ENCODE peak calls at places on chromosomes 16 and 17, in nine cellular contexts. J is tibial artery; K is upper lobe of right lung; L is GM23248; D is CD4-positive, CD25-positive, alpha-beta regulatory T cell; Z is gastrocnemius medialis; G is H7; U is fibroblast of the aortic adventitia; M is mesendoderm. H is an unnamed sample.

GRCh38 chr17:63826468-63827001 is 696 bp upstream of the PSMC5 start:
- DNase-seq in J (no peak), K (no peak), L (peak), D (no peak), Z (no peak), G (peak), U (no peak), M (peak), H (peak)

GRCh38 chr16:4987580-4988374 is 29.6 kb downstream of the SEC14L5 start:
- DNase-seq in J (no peak), K (peak), L (no peak), D (no peak), Z (no peak), G (peak), U (no peak), M (peak), H (no peak)

GRCh38 chr16:54289242-54290051 is 2.9 kb upstream of the IRX3 start:
- DNase-seq in J (no peak), K (no peak), L (no peak), D (no peak), Z (no peak), G (peak), U (no peak), M (peak), H (no peak)

GRCh38 chr17:27323538-27324212 is 29.8 kb downstream of the WSB1 start:
- DNase-seq in J (peak), K (peak), L (peak), D (no peak), Z (peak), G (peak), U (peak), M (peak), H (peak)

GRCh38 chr17:38584350-38584925 is 21.3 kb downstream of the SRCIN1 start:
- DNase-seq in J (peak), K (peak), L (peak), D (peak), Z (peak), G (peak), U (peak), M (peak), H (peak)

GRCh38 chr16:85055503-85056210 is 28.1 kb downstream of the KIAA0513 start:
- DNase-seq in J (peak), K (peak), L (peak), D (peak), Z (peak), G (no peak), U (peak), M (peak), H (peak)

GRCh38 chr17:3582921-3583320 is 25.3 kb upstream of the TRPV3 start:
- DNase-seq in J (no peak), K (peak), L (no peak), D (no peak), Z (no peak), G (peak), U (no peak), M (no peak), H (no peak)

GRCh38 chr17:77602062-77602746 is 356.3 kb upstream of the TNRC6C start:
- DNase-seq in J (peak), K (peak), L (peak), D (no peak), Z (peak), G (peak), U (peak), M (no peak), H (peak)

DNA sequence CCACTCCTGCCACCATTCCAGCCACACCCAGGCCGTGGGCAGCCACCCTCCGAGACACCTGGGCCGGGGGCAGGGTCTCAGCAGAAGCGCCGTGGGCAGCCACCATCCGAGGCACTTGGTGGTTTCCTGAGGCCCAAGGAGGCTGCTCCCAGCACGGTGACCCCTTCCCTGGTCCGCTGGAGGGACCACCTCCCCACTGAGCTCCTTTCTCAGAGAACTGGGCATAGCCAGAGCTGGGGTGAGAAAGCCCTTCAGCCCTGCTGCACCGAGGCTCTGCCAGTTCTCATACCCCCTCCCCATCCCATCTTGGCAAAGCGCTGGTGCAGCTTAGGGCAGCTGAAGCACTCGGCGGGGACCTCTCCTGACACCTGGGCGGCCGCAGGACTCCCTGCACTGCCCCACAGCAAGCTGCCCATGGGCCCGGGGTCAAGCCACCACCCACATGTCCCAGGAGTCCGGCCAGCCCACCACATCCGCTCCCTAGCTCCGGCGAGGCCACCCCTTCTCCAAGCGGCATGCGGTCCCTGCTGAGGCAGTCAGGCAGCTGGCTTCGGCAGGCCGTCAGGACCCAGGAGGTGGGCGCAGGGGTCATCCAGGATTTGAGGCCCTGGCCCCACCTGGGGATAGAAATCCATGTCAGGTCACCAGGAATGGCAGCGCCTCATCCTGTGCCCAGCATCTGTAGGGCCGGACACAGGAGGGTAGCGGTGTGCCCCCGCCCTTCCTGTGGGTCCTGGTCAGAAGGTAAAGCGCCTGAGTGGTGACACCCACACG is 1.3 kb upstream of the CYBA start:
- DNase-seq in J (no peak), K (peak), L (no peak), D (no peak), Z (no peak), G (no peak), U (no peak), M (no peak), H (no peak)
- H3K4me3 ChIP-seq in J (no peak), K (no peak), L (no peak), D (no peak), Z (no peak), G (no peak), U (no peak), M (no peak), H (no peak)

GRCh38 chr16:81785138-81785924 is 6.2 kb downstream of the PLCG2 start:
- DNase-seq in J (no peak), K (no peak), L (no peak), D (no peak), Z (no peak), G (no peak), U (no peak), M (no peak), H (no peak)
- H3K4me3 ChIP-seq in J (no peak), K (no peak), L (no peak), D (no peak), Z (no peak), G (no peak), U (no peak), M (no peak), H (no peak)

DNA sequence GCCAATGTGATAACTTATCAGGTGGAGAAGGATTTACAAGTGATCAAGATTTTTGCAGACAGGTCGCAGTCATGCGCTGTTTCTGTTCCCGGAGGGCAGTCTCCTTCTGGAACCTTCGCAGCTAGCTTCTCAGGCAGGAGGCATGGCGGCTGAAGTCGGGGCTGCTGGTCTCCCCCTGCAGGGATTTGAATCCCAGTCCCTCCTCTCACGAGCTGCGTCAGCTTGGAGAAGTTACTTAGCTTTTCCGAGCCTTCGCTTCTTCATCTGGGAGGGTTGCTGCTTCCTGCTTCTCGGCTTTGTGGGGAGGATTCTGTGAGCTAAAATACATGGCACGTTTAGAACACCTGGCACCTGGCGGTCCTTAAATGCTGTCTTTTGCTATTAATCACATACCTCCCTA is 287.8 kb upstream of the FOXF1 start:
- DNase-seq in J (no peak), K (no peak), L (peak), D (no peak), Z (no peak), G (no peak), U (peak), M (peak), H (no peak)
- H3K4me3 ChIP-seq in J (no peak), K (no peak), L (peak), D (no peak), Z (no peak), G (no peak), U (peak), M (no peak), H (no peak)

GRCh38 chr16:81823111-81823510 is 44.0 kb downstream of the PLCG2 start:
- DNase-seq in J (peak), K (no peak), L (no peak), D (no peak), Z (peak), G (peak), U (no peak), M (no peak), H (no peak)

GRCh38 chr16:81821422-81822128 is 42.5 kb downstream of the PLCG2 start:
- DNase-seq in J (no peak), K (no peak), L (no peak), D (no peak), Z (no peak), G (peak), U (no peak), M (no peak), H (no peak)

GRCh38 chr16:81818514-81819304 is 39.6 kb downstream of the PLCG2 start:
- DNase-seq in J (no peak), K (no peak), L (no peak), D (no peak), Z (no peak), G (no peak), U (no peak), M (no peak), H (no peak)

GRCh38 chr16:81826523-81826922 is 47.4 kb downstream of the PLCG2 start:
- DNase-seq in J (no peak), K (no peak), L (no peak), D (no peak), Z (no peak), G (no peak), U (no peak), M (no peak), H (no peak)

DNA sequence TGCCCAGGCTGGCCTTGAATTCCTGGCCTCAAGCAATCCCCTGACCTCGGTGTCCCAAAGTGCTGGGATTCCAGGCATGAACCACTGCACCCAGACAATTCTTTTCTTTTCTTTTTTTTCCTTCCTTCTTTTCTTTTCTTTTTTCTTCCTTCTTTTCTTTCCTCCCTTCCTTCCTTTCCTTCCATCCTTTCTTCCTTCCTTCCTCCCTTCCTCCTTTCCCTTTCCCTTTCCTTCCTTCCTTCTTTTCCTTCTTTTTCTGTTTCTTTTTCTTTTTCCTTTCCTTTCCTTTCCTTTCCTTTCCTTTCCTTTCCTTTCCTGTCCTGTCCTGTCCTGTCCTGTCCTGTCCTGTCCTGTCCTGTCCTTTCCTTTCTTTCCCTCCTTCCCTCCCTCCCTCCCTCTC is 44.6 kb downstream of the PLCG2 start:
- DNase-seq in J (no peak), K (no peak), L (no peak), D (no peak), Z (no peak), G (no peak), U (no peak), M (no peak), H (no peak)
- H3K4me3 ChIP-seq in J (no peak), K (no peak), L (no peak), D (no peak), Z (no peak), G (no peak), U (no peak), M (no peak), H (no peak)

DNA sequence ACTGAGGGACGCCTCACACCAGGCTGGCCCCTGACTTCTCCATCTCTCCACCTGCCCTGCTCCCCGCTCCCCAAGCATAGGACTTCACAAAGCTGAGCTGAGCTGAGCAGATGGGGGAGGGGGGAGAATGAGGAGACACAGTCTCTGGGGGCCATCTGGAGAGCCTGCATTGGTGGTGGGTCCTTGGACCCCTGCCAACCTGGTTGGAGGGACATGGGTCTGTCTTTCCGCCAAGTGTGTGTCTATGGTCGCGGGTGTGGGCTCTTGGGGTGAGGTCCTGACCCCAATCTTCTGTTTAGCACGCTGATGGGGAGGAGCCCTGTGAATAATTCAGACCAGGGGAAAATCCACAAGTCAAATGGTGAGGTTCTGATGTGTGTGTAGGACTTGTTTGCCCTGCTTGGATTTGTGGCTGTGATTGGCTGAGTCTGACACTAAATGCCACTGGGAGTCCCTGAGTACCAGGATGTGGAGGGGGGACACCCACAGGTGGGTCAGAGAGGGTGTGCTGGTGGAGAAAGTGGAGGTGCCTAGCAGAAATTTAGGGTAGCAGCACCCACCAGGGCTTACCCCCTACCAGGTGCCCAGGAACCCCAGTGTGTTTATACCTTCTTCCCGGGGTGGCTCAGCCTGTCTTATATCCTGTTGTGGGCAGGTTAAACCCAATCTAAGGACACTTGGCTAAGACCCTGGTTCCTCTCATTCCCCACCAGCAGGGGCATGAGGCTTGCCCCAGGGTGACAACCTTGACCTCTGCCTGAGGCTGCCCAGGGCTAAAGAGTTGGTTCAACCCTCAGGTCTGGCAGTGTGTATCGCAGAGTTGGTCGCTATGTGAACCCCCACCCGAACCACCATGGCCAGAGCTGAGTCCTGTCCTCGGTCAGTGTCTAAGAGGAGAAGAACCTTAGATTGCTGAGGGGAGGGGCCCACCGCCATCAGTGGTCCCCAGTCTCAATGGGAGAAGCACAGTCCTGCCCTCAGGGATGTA is 2.1 kb downstream of the FMNL1 start:
- DNase-seq in J (no peak), K (no peak), L (no peak), D (peak), Z (no peak), G (peak), U (no peak), M (no peak), H (no peak)
- H3K4me3 ChIP-seq in J (no peak), K (peak), L (no peak), D (peak), Z (no peak), G (no peak), U (no peak), M (no peak), H (no peak)

DNA sequence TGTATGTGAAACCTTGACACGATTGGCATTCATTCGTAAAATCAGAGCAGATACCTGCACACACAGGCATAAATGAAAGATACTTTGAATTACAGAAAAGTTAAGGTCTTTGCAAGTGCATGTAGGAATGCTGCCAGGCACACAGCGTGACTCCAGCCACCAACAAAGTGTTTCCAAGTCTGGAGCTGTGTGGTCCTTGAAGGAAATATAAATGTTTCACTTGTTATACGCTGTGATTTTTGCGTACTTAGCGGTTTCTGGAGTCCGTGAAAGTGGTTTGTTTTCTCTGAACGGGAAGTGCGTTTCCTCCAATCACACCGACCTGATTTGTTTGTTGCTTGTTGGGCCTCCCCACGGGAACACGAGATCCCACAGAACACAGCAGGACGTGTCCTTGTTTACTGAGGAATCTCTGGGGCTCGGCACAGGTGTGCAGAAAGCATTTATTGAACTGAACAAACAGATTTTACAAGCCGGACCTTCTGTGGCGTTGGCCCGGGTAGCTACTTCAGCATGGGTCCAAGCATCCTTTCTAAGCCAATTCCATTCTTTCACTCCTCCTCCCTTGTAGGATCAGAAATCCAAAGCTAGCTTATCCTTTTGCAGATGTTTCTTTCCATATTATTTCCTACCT is 44.5 kb downstream of the ABAT start:
- DNase-seq in J (no peak), K (no peak), L (no peak), D (no peak), Z (no peak), G (no peak), U (no peak), M (no peak), H (peak)
- H3K4me3 ChIP-seq in J (no peak), K (no peak), L (no peak), D (no peak), Z (no peak), G (no peak), U (no peak), M (no peak), H (no peak)

DNA sequence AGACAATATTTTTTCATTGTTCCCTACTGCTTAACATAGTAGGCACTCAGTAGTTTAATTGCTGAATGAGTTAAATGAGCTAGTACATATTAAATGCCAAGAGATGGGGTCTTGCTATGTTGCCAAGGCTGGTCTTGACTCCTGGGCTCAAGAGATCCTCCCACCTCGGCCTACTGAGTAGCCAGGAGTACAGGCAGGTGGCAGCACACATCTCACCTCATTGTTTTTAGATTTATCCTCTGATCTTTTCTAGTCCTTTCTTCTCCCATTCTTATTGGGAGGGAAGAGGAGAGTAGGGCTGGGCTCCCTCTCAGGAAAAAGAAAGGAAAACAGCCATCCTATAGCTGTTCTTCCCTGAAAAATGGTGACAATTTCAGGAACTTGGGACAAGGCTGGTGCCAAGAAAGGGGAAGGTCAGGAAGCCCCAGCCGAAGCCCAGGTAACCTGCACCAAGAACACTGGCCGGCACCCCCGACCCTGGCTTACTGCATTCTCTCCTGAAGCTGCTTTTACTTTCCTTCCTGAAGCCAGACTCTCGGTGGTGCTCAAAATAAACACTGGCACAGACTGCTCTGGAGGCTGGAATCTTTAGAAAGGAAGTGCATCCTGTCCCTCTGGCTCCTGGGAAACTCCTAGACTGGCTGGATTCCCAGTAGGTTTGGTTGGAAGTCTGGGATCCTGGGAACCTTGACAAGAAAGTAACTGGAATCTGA is 2.7 kb downstream of the TNFAIP1 start:
- DNase-seq in J (no peak), K (no peak), L (peak), D (no peak), Z (no peak), G (no peak), U (peak), M (peak), H (no peak)
- H3K4me3 ChIP-seq in J (no peak), K (peak), L (no peak), D (no peak), Z (no peak), G (no peak), U (peak), M (no peak), H (no peak)

H was measured in prostate gland.